ENCODE peak calls at places on chromosomes 5 and 9, in six cellular contexts. One of them, this sample, is unnamed.

GRCh38 chr9:114121445-114122151 is 22.5 kb upstream of the KIF12 start:
- DNase-seq in HepG2: no peak
- DNase-seq in GM12878: no peak
- DNase-seq in K562: no peak
- DNase-seq in SK-N-SH: no peak
- DNase-seq in endothelial cell of umbilical vein: no peak
- DNase-seq in this sample: no peak

GRCh38 chr9:124306098-124306735 is 48.5 kb downstream of the NEK6 start:
- DNase-seq in K562: no peak
- DNase-seq in HepG2: no peak
- DNase-seq in endothelial cell of umbilical vein: peak; percentile 81
- DNase-seq in SK-N-SH: no peak
- DNase-seq in GM12878: no peak
- DNase-seq in this sample: peak; percentile 54

GRCh38 chr5:40233268-40233667 is 446.4 kb upstream of the PTGER4 start:
- DNase-seq in HepG2: no peak
- DNase-seq in endothelial cell of umbilical vein: no peak
- DNase-seq in K562: no peak
- DNase-seq in GM12878: no peak
- DNase-seq in SK-N-SH: no peak
- DNase-seq in this sample: no peak

GRCh38 chr5:43312076-43312620 is 1.1 kb downstream of the HMGCS1 start:
- DNase-seq in SK-N-SH: no peak
- DNase-seq in K562: no peak
- DNase-seq in GM12878: no peak
- DNase-seq in endothelial cell of umbilical vein: no peak
- DNase-seq in HepG2: no peak
- DNase-seq in this sample: no peak

GRCh38 chr9:35797311-35798109 is 6.1 kb downstream of the NPR2 start:
- DNase-seq in SK-N-SH: no peak
- DNase-seq in endothelial cell of umbilical vein: no peak
- DNase-seq in GM12878: no peak
- DNase-seq in K562: no peak
- DNase-seq in HepG2: no peak
- DNase-seq in this sample: no peak

GRCh38 chr9:110030632-110031031 is 177.3 kb downstream of the C9orf152 start:
- DNase-seq in SK-N-SH: no peak
- DNase-seq in GM12878: no peak
- DNase-seq in HepG2: no peak
- DNase-seq in endothelial cell of umbilical vein: no peak
- DNase-seq in K562: no peak
- DNase-seq in this sample: no peak

GRCh38 chr5:12016149-12016740 is 112.0 kb upstream of the CTNND2 start:
- DNase-seq in endothelial cell of umbilical vein: no peak
- DNase-seq in K562: no peak
- DNase-seq in HepG2: no peak
- DNase-seq in SK-N-SH: no peak
- DNase-seq in GM12878: no peak
- DNase-seq in this sample: no peak

GRCh38 chr5:74549351-74549750 is 91.2 kb downstream of the ENC1 start:
- DNase-seq in K562: no peak
- DNase-seq in SK-N-SH: no peak
- DNase-seq in HepG2: no peak
- DNase-seq in endothelial cell of umbilical vein: no peak
- DNase-seq in GM12878: no peak
- DNase-seq in this sample: no peak

GRCh38 chr5:79802404-79802803 is 112.8 kb downstream of the CMYA5 start:
- DNase-seq in SK-N-SH: no peak
- DNase-seq in endothelial cell of umbilical vein: peak; percentile 29
- DNase-seq in K562: no peak
- DNase-seq in GM12878: no peak
- DNase-seq in HepG2: no peak
- DNase-seq in this sample: no peak

GRCh38 chr5:14153932-14154646 is 10.9 kb downstream of the TRIO start:
- DNase-seq in GM12878: no peak
- DNase-seq in K562: no peak
- DNase-seq in endothelial cell of umbilical vein: peak; percentile 97
- DNase-seq in HepG2: no peak
- DNase-seq in SK-N-SH: no peak
- DNase-seq in this sample: no peak

GRCh38 chr5:35374584-35374983 is 144.3 kb upstream of the PRLR start:
- DNase-seq in SK-N-SH: no peak
- DNase-seq in HepG2: no peak
- DNase-seq in endothelial cell of umbilical vein: no peak
- DNase-seq in GM12878: no peak
- DNase-seq in K562: no peak
- DNase-seq in this sample: no peak

GRCh38 chr9:18260527-18260926 is 213.4 kb upstream of the ADAMTSL1 start:
- DNase-seq in GM12878: no peak
- DNase-seq in K562: no peak
- DNase-seq in SK-N-SH: peak; percentile 13
- DNase-seq in endothelial cell of umbilical vein: no peak
- DNase-seq in HepG2: no peak
- DNase-seq in this sample: no peak

GRCh38 chr5:39080597-39081204 is 6.5 kb upstream of the RICTOR start:
- DNase-seq in endothelial cell of umbilical vein: peak; percentile 73
- DNase-seq in GM12878: no peak
- DNase-seq in K562: peak; percentile 63
- DNase-seq in SK-N-SH: peak; percentile 63
- DNase-seq in HepG2: peak; percentile 56
- DNase-seq in this sample: peak; percentile 60

GRCh38 chr9:34510032-34510431 is 12.8 kb downstream of the ENHO start:
- DNase-seq in HepG2: no peak
- DNase-seq in K562: no peak
- DNase-seq in GM12878: no peak
- DNase-seq in endothelial cell of umbilical vein: no peak
- DNase-seq in SK-N-SH: no peak
- DNase-seq in this sample: no peak

GRCh38 chr5:108093186-108093585 is 288.7 kb downstream of the FBXL17 start:
- DNase-seq in K562: no peak
- DNase-seq in endothelial cell of umbilical vein: peak; percentile 31
- DNase-seq in HepG2: no peak
- DNase-seq in GM12878: no peak
- DNase-seq in SK-N-SH: peak; percentile 41
- DNase-seq in this sample: peak; percentile 6

GRCh38 chr9:1055156-1055555 is 5.0 kb downstream of the DMRT2 start:
- DNase-seq in K562: no peak
- DNase-seq in endothelial cell of umbilical vein: no peak
- DNase-seq in GM12878: no peak
- DNase-seq in SK-N-SH: no peak
- DNase-seq in HepG2: no peak
- DNase-seq in this sample: no peak

GRCh38 chr5:177264178-177264577 is 39.3 kb downstream of the RAB24 start:
- DNase-seq in HepG2: no peak
- DNase-seq in SK-N-SH: no peak
- DNase-seq in endothelial cell of umbilical vein: no peak
- DNase-seq in GM12878: no peak
- DNase-seq in K562: no peak
- DNase-seq in this sample: no peak

GRCh38 chr5:116271432-116271831 is 186.6 kb downstream of the COMMD10 start:
- DNase-seq in GM12878: no peak
- DNase-seq in K562: no peak
- DNase-seq in endothelial cell of umbilical vein: no peak
- DNase-seq in HepG2: no peak
- DNase-seq in SK-N-SH: no peak
- DNase-seq in this sample: no peak

GRCh38 chr5:460413-460700 is 17.4 kb downstream of the EXOC3 start:
- DNase-seq in HepG2: no peak
- DNase-seq in GM12878: no peak
- DNase-seq in endothelial cell of umbilical vein: no peak
- DNase-seq in K562: no peak
- DNase-seq in SK-N-SH: no peak
- DNase-seq in this sample: no peak

GRCh38 chr9:87379300-87379699 is 118.4 kb upstream of the DAPK1 start:
- DNase-seq in endothelial cell of umbilical vein: no peak
- DNase-seq in HepG2: no peak
- DNase-seq in GM12878: no peak
- DNase-seq in K562: no peak
- DNase-seq in SK-N-SH: no peak
- DNase-seq in this sample: no peak

GRCh38 chr9:129755151-129755550 is 2.3 kb upstream of the PTGES start:
- DNase-seq in SK-N-SH: no peak
- DNase-seq in HepG2: no peak
- DNase-seq in GM12878: no peak
- DNase-seq in K562: no peak
- DNase-seq in endothelial cell of umbilical vein: no peak
- DNase-seq in this sample: no peak

GRCh38 chr9:99264070-99264469 is 42.0 kb downstream of the SEC61B start:
- DNase-seq in SK-N-SH: no peak
- DNase-seq in GM12878: no peak
- DNase-seq in HepG2: no peak
- DNase-seq in K562: peak; percentile 19
- DNase-seq in endothelial cell of umbilical vein: peak; percentile 19
- DNase-seq in this sample: peak; percentile 16

GRCh38 chr5:36444582-36444999 is 142.9 kb upstream of the RANBP3L start:
- DNase-seq in GM12878: no peak
- DNase-seq in HepG2: no peak
- DNase-seq in SK-N-SH: no peak
- DNase-seq in endothelial cell of umbilical vein: no peak
- DNase-seq in K562: no peak
- DNase-seq in this sample: no peak

GRCh38 chr5:81849769-81850367 is 99.0 kb upstream of the SSBP2 start:
- DNase-seq in K562: no peak
- DNase-seq in HepG2: no peak
- DNase-seq in SK-N-SH: no peak
- DNase-seq in endothelial cell of umbilical vein: no peak
- DNase-seq in GM12878: no peak
- DNase-seq in this sample: no peak

GRCh38 chr9:2018764-2019548 is 3.8 kb downstream of the SMARCA2 start:
- DNase-seq in HepG2: no peak
- DNase-seq in SK-N-SH: no peak
- DNase-seq in K562: no peak
- DNase-seq in GM12878: no peak
- DNase-seq in endothelial cell of umbilical vein: peak; percentile 6
- DNase-seq in this sample: no peak

GRCh38 chr5:112923148-112923917 is 1.3 kb upstream of the REEP5 start:
- DNase-seq in K562: no peak
- DNase-seq in GM12878: peak; percentile 83
- DNase-seq in HepG2: no peak
- DNase-seq in endothelial cell of umbilical vein: no peak
- DNase-seq in SK-N-SH: no peak
- DNase-seq in this sample: no peak

GRCh38 chr5:133952729-133953567 is 15.5 kb downstream of the C5orf15 start:
- DNase-seq in endothelial cell of umbilical vein: peak; percentile 74
- DNase-seq in GM12878: no peak
- DNase-seq in K562: no peak
- DNase-seq in SK-N-SH: no peak
- DNase-seq in HepG2: no peak
- DNase-seq in this sample: no peak

GRCh38 chr9:95506692-95507455 is 9.9 kb downstream of the PTCH1 start:
- DNase-seq in K562: peak; percentile 41
- DNase-seq in endothelial cell of umbilical vein: peak; percentile 71
- DNase-seq in SK-N-SH: peak; percentile 64
- DNase-seq in HepG2: peak; percentile 47
- DNase-seq in GM12878: no peak
- DNase-seq in this sample: no peak
- H3K36me3 ChIP-seq in K562: no peaks in the 10 kb centered on the region
- H3K36me3 ChIP-seq in endothelial cell of umbilical vein: no peaks in the 10 kb centered on the region
- H3K36me3 ChIP-seq in SK-N-SH: no peaks in the 10 kb centered on the region
- H3K36me3 ChIP-seq in HepG2: no peaks in the 10 kb centered on the region
- H3K36me3 ChIP-seq in GM12878: no peaks in the 10 kb centered on the region
- H3K36me3 ChIP-seq in this sample: no peaks in the 10 kb centered on the region

GRCh38 chr5:33166522-33166921 is 274.2 kb upstream of the TARS1 start:
- DNase-seq in SK-N-SH: no peak
- DNase-seq in HepG2: no peak
- DNase-seq in endothelial cell of umbilical vein: peak; percentile 17
- DNase-seq in GM12878: no peak
- DNase-seq in K562: no peak
- DNase-seq in this sample: no peak
- TF ChIP-seq MAX in SK-N-SH: no peak
- TF ChIP-seq MAX in HepG2: no peak
- TF ChIP-seq MAX in endothelial cell of umbilical vein: no peak
- TF ChIP-seq MAX in GM12878: no peak
- TF ChIP-seq MAX in K562: no peak
- TF ChIP-seq MAX in this sample: no peak

GRCh38 chr5:102946971-102947370 is 173.0 kb downstream of the GIN1 start:
- DNase-seq in endothelial cell of umbilical vein: no peak
- DNase-seq in K562: no peak
- DNase-seq in GM12878: no peak
- DNase-seq in SK-N-SH: no peak
- DNase-seq in HepG2: no peak
- DNase-seq in this sample: no peak

GRCh38 chr5:102946414-102946813 is 173.5 kb downstream of the GIN1 start:
- DNase-seq in endothelial cell of umbilical vein: no peak
- DNase-seq in GM12878: no peak
- DNase-seq in SK-N-SH: no peak
- DNase-seq in HepG2: no peak
- DNase-seq in K562: no peak
- DNase-seq in this sample: no peak
- H3K36me3 ChIP-seq in endothelial cell of umbilical vein: no peaks in the 10 kb centered on the region
- H3K36me3 ChIP-seq in GM12878: no peaks in the 10 kb centered on the region
- H3K36me3 ChIP-seq in SK-N-SH: peaks cover 94% of the 10 kb centered on the region
- H3K36me3 ChIP-seq in HepG2: no peaks in the 10 kb centered on the region
- H3K36me3 ChIP-seq in K562: no peaks in the 10 kb centered on the region
- H3K36me3 ChIP-seq in this sample: peaks cover 9% of the 10 kb centered on the region

GRCh38 chr5:114174837-114175236 is 187.0 kb upstream of the KCNN2 start:
- DNase-seq in GM12878: no peak
- DNase-seq in endothelial cell of umbilical vein: peak; percentile 9
- DNase-seq in SK-N-SH: no peak
- DNase-seq in HepG2: no peak
- DNase-seq in K562: no peak
- DNase-seq in this sample: no peak
- TF ChIP-seq MAX in GM12878: no peak
- TF ChIP-seq MAX in endothelial cell of umbilical vein: no peak
- TF ChIP-seq MAX in SK-N-SH: no peak
- TF ChIP-seq MAX in HepG2: no peak
- TF ChIP-seq MAX in K562: no peak
- TF ChIP-seq MAX in this sample: no peak

GRCh38 chr9:89350988-89351557 is 32.8 kb downstream of the SECISBP2 start:
- DNase-seq in SK-N-SH: no peak
- DNase-seq in endothelial cell of umbilical vein: no peak
- DNase-seq in HepG2: peak; percentile 83
- DNase-seq in GM12878: no peak
- DNase-seq in K562: no peak
- DNase-seq in this sample: no peak
- H3K36me3 ChIP-seq in SK-N-SH: peaks cover 45% of the 10 kb centered on the region
- H3K36me3 ChIP-seq in endothelial cell of umbilical vein: peaks cover 18% of the 10 kb centered on the region
- H3K36me3 ChIP-seq in HepG2: peaks cover 66% of the 10 kb centered on the region
- H3K36me3 ChIP-seq in GM12878: peaks cover 45% of the 10 kb centered on the region
- H3K36me3 ChIP-seq in K562: peaks cover 85% of the 10 kb centered on the region
- H3K36me3 ChIP-seq in this sample: peaks cover 31% of the 10 kb centered on the region

GRCh38 chr9:7186175-7186574 is 428.4 kb downstream of the KDM4C start:
- DNase-seq in HepG2: peak; percentile 16
- DNase-seq in GM12878: no peak
- DNase-seq in endothelial cell of umbilical vein: peak; percentile 22
- DNase-seq in SK-N-SH: no peak
- DNase-seq in K562: peak; percentile 23
- DNase-seq in this sample: peak; percentile 12
- TF ChIP-seq MAX in HepG2: no peak
- TF ChIP-seq MAX in GM12878: no peak
- TF ChIP-seq MAX in endothelial cell of umbilical vein: no peak
- TF ChIP-seq MAX in SK-N-SH: no peak
- TF ChIP-seq MAX in K562: no peak
- TF ChIP-seq MAX in this sample: no peak